ENCODE peak calls at places on chromosomes 11 and 22, in eight cellular contexts. One of them, this sample, is unnamed.

GRCh38 chr11:69823641-69824285 is 4.5 kb upstream of the FGF3 start:
- DNase-seq in neural progenitor cell: no peak
- DNase-seq in Peyer's patch: no peak
- DNase-seq in GM23338: no peak
- DNase-seq in PC-3: no peak
- DNase-seq in fibroblast of lung: no peak
- DNase-seq in A549: no peak
- DNase-seq in fibroblast of the aortic adventitia: no peak
- DNase-seq in this sample: no peak

GRCh38 chr11:111759778-111760407 is 6.3 kb downstream of the PPP2R1B start:
- DNase-seq in PC-3: no peak
- DNase-seq in neural progenitor cell: no peak
- DNase-seq in GM23338: no peak
- DNase-seq in Peyer's patch: no peak
- DNase-seq in A549: no peak
- DNase-seq in fibroblast of lung: no peak
- DNase-seq in fibroblast of the aortic adventitia: no peak
- DNase-seq in this sample: no peak

GRCh38 chr11:37505406-37505805 is 907.4 kb upstream of the RAG2 start:
- DNase-seq in neural progenitor cell: peak; percentile 38
- DNase-seq in GM23338: peak; percentile 1
- DNase-seq in Peyer's patch: no peak
- DNase-seq in PC-3: peak; percentile 80
- DNase-seq in fibroblast of lung: peak; percentile 16
- DNase-seq in fibroblast of the aortic adventitia: no peak
- DNase-seq in A549: no peak
- DNase-seq in this sample: no peak

GRCh38 chr11:2807801-2808241 is 77.8 kb downstream of the CDKN1C start:
- DNase-seq in fibroblast of the aortic adventitia: no peak
- DNase-seq in neural progenitor cell: no peak
- DNase-seq in Peyer's patch: peak; percentile 43
- DNase-seq in PC-3: no peak
- DNase-seq in A549: no peak
- DNase-seq in fibroblast of lung: no peak
- DNase-seq in GM23338: no peak
- DNase-seq in this sample: no peak

GRCh38 chr22:21939392-21940319 is 13.0 kb downstream of the PPM1F start:
- DNase-seq in A549: no peak
- DNase-seq in fibroblast of lung: no peak
- DNase-seq in fibroblast of the aortic adventitia: no peak
- DNase-seq in neural progenitor cell: no peak
- DNase-seq in Peyer's patch: no peak
- DNase-seq in PC-3: no peak
- DNase-seq in GM23338: no peak
- DNase-seq in this sample: no peak

GRCh38 chr11:74023291-74023690 is 14.4 kb upstream of the UCP3 start:
- DNase-seq in fibroblast of the aortic adventitia: no peak
- DNase-seq in fibroblast of lung: no peak
- DNase-seq in A549: no peak
- DNase-seq in neural progenitor cell: no peak
- DNase-seq in Peyer's patch: no peak
- DNase-seq in GM23338: no peak
- DNase-seq in PC-3: no peak
- DNase-seq in this sample: no peak

GRCh38 chr11:29217901-29218300 is 798.9 kb downstream of the KCNA4 start:
- DNase-seq in fibroblast of lung: no peak
- DNase-seq in PC-3: no peak
- DNase-seq in neural progenitor cell: no peak
- DNase-seq in A549: no peak
- DNase-seq in Peyer's patch: no peak
- DNase-seq in GM23338: no peak
- DNase-seq in fibroblast of the aortic adventitia: no peak
- DNase-seq in this sample: no peak

GRCh38 chr22:48895831-48896765 is 931.6 kb downstream of the BRD1 start:
- DNase-seq in neural progenitor cell: no peak
- DNase-seq in PC-3: no peak
- DNase-seq in fibroblast of the aortic adventitia: no peak
- DNase-seq in A549: no peak
- DNase-seq in fibroblast of lung: no peak
- DNase-seq in GM23338: no peak
- DNase-seq in Peyer's patch: peak; percentile 20
- DNase-seq in this sample: no peak

GRCh38 chr11:111561801-111562325 is 21.3 kb downstream of the LAYN start:
- DNase-seq in GM23338: peak; percentile 67
- DNase-seq in PC-3: peak; percentile 96
- DNase-seq in fibroblast of lung: peak; percentile 90
- DNase-seq in neural progenitor cell: no peak
- DNase-seq in Peyer's patch: no peak
- DNase-seq in fibroblast of the aortic adventitia: peak; percentile 70
- DNase-seq in A549: no peak
- DNase-seq in this sample: peak; percentile 94

GRCh38 chr11:253886-254270 is 17.1 kb downstream of the PSMD13 start:
- DNase-seq in fibroblast of the aortic adventitia: no peak
- DNase-seq in Peyer's patch: no peak
- DNase-seq in PC-3: no peak
- DNase-seq in GM23338: no peak
- DNase-seq in fibroblast of lung: no peak
- DNase-seq in A549: no peak
- DNase-seq in neural progenitor cell: no peak
- DNase-seq in this sample: no peak

GRCh38 chr11:16356751-16357365 is 512 bp upstream of the SOX6 start:
- DNase-seq in Peyer's patch: no peak
- DNase-seq in fibroblast of the aortic adventitia: peak; percentile 7
- DNase-seq in fibroblast of lung: peak; percentile 70
- DNase-seq in GM23338: no peak
- DNase-seq in A549: no peak
- DNase-seq in PC-3: no peak
- DNase-seq in neural progenitor cell: no peak
- DNase-seq in this sample: peak; percentile 22

GRCh38 chr22:11307996-11308395 is 4220.0 kb upstream of the OR11H1 start:
- DNase-seq in GM23338: no peak
- DNase-seq in neural progenitor cell: no peak
- DNase-seq in fibroblast of the aortic adventitia: no peak
- DNase-seq in A549: no peak
- DNase-seq in fibroblast of lung: no peak
- DNase-seq in Peyer's patch: no peak
- DNase-seq in PC-3: no peak
- DNase-seq in this sample: no peak

GRCh38 chr22:17540481-17540880 is 22.8 kb upstream of the SLC25A18 start:
- DNase-seq in A549: no peak
- DNase-seq in GM23338: peak; percentile 60
- DNase-seq in fibroblast of lung: no peak
- DNase-seq in neural progenitor cell: no peak
- DNase-seq in Peyer's patch: no peak
- DNase-seq in PC-3: no peak
- DNase-seq in fibroblast of the aortic adventitia: no peak
- DNase-seq in this sample: no peak

GRCh38 chr11:79078999-79079398 is 361.8 kb downstream of the TENM4 start:
- DNase-seq in PC-3: no peak
- DNase-seq in GM23338: no peak
- DNase-seq in neural progenitor cell: no peak
- DNase-seq in fibroblast of the aortic adventitia: no peak
- DNase-seq in A549: no peak
- DNase-seq in Peyer's patch: no peak
- DNase-seq in fibroblast of lung: no peak
- DNase-seq in this sample: no peak

GRCh38 chr11:34203377-34203801 is 98.0 kb downstream of the NAT10 start:
- DNase-seq in GM23338: no peak
- DNase-seq in A549: no peak
- DNase-seq in neural progenitor cell: no peak
- DNase-seq in fibroblast of lung: no peak
- DNase-seq in fibroblast of the aortic adventitia: no peak
- DNase-seq in Peyer's patch: no peak
- DNase-seq in PC-3: no peak
- DNase-seq in this sample: no peak

GRCh38 chr22:39593061-39593930 is 22.7 kb downstream of the CACNA1I start:
- DNase-seq in A549: no peak
- DNase-seq in fibroblast of lung: no peak
- DNase-seq in neural progenitor cell: no peak
- DNase-seq in PC-3: no peak
- DNase-seq in Peyer's patch: no peak
- DNase-seq in fibroblast of the aortic adventitia: no peak
- DNase-seq in GM23338: no peak
- DNase-seq in this sample: peak; percentile 14

GRCh38 chr22:50739894-50740293 is 1.9 kb downstream of the ACR start:
- DNase-seq in neural progenitor cell: no peak
- DNase-seq in Peyer's patch: peak; percentile 29
- DNase-seq in fibroblast of the aortic adventitia: no peak
- DNase-seq in A549: no peak
- DNase-seq in GM23338: no peak
- DNase-seq in PC-3: no peak
- DNase-seq in fibroblast of lung: no peak
- DNase-seq in this sample: no peak

GRCh38 chr11:25520459-25520858 is 811.5 kb upstream of the ANO3 start:
- DNase-seq in PC-3: no peak
- DNase-seq in neural progenitor cell: no peak
- DNase-seq in Peyer's patch: no peak
- DNase-seq in GM23338: no peak
- DNase-seq in fibroblast of lung: no peak
- DNase-seq in fibroblast of the aortic adventitia: no peak
- DNase-seq in A549: no peak
- DNase-seq in this sample: no peak

GRCh38 chr22:35310556-35311550 is 11.2 kb downstream of the TOM1 start:
- DNase-seq in A549: no peak
- DNase-seq in GM23338: peak; percentile 27
- DNase-seq in fibroblast of lung: peak; percentile 24
- DNase-seq in fibroblast of the aortic adventitia: no peak
- DNase-seq in neural progenitor cell: peak; percentile 25
- DNase-seq in PC-3: peak; percentile 37
- DNase-seq in Peyer's patch: peak; percentile 70
- DNase-seq in this sample: no peak

GRCh38 chr11:12767577-12767976 is 93.4 kb downstream of the TEAD1 start:
- DNase-seq in A549: no peak
- DNase-seq in fibroblast of the aortic adventitia: no peak
- DNase-seq in GM23338: no peak
- DNase-seq in neural progenitor cell: no peak
- DNase-seq in fibroblast of lung: no peak
- DNase-seq in Peyer's patch: no peak
- DNase-seq in PC-3: no peak
- DNase-seq in this sample: no peak
- TF ChIP-seq CTCF in A549: no peak
- TF ChIP-seq CTCF in fibroblast of the aortic adventitia: no peak
- TF ChIP-seq CTCF in GM23338: no peak
- TF ChIP-seq CTCF in neural progenitor cell: no peak
- TF ChIP-seq CTCF in fibroblast of lung: no peak
- TF ChIP-seq CTCF in Peyer's patch: no peak
- TF ChIP-seq CTCF in PC-3: no peak
- TF ChIP-seq CTCF in this sample: no peak

GRCh38 chr22:30267382-30268302 is 991 bp upstream of the OSM start:
- DNase-seq in neural progenitor cell: no peak
- DNase-seq in A549: no peak
- DNase-seq in PC-3: no peak
- DNase-seq in Peyer's patch: no peak
- DNase-seq in fibroblast of the aortic adventitia: no peak
- DNase-seq in GM23338: no peak
- DNase-seq in fibroblast of lung: no peak
- DNase-seq in this sample: no peak

GRCh38 chr22:30270841-30271240 is 4.2 kb upstream of the OSM start:
- DNase-seq in neural progenitor cell: no peak
- DNase-seq in Peyer's patch: no peak
- DNase-seq in fibroblast of lung: peak; percentile 78
- DNase-seq in PC-3: no peak
- DNase-seq in fibroblast of the aortic adventitia: peak; percentile 70
- DNase-seq in A549: no peak
- DNase-seq in GM23338: no peak
- DNase-seq in this sample: no peak

GRCh38 chr22:30266445-30267381 is at the start of gene OSM:
- DNase-seq in A549: no peak
- DNase-seq in PC-3: no peak
- DNase-seq in fibroblast of the aortic adventitia: no peak
- DNase-seq in neural progenitor cell: no peak
- DNase-seq in Peyer's patch: no peak
- DNase-seq in GM23338: no peak
- DNase-seq in fibroblast of lung: no peak
- DNase-seq in this sample: no peak

GRCh38 chr22:30265851-30266444 is 703 bp downstream of the OSM start:
- DNase-seq in A549: no peak
- DNase-seq in Peyer's patch: no peak
- DNase-seq in GM23338: no peak
- DNase-seq in neural progenitor cell: no peak
- DNase-seq in fibroblast of lung: no peak
- DNase-seq in fibroblast of the aortic adventitia: no peak
- DNase-seq in PC-3: no peak
- DNase-seq in this sample: no peak

DNA sequence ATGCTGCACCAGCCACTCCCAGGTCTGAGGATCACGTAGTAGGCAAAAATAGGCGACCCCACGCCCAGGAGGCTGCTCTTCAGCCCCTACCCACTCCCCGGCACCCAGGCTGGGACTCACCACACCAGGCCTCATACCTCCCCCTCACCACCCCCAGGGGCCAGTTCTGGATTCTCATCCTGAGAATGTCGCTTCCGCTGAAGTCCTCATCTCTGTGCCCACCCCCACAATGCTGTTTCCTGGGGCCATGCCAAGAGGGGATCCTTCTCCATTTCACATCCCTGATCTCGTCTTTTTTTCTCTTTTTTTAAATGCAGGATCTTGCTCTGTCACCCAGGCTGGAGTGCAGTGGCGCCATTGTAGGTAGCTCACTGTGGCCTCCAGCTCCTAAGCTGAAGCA is 1.7 kb upstream of the OSM start:
- DNase-seq in neural progenitor cell: no peak
- DNase-seq in fibroblast of lung: no peak
- DNase-seq in PC-3: no peak
- DNase-seq in A549: no peak
- DNase-seq in Peyer's patch: no peak
- DNase-seq in GM23338: no peak
- DNase-seq in fibroblast of the aortic adventitia: no peak
- DNase-seq in this sample: no peak
- H3K4me3 ChIP-seq in neural progenitor cell: no peak overlapping the region
- H3K4me3 ChIP-seq in fibroblast of lung: no peak overlapping the region
- H3K4me3 ChIP-seq in PC-3: no peak overlapping the region
- H3K4me3 ChIP-seq in A549: no peak overlapping the region
- H3K4me3 ChIP-seq in Peyer's patch: no peak overlapping the region
- H3K4me3 ChIP-seq in GM23338: no peak overlapping the region
- H3K4me3 ChIP-seq in fibroblast of the aortic adventitia: no peak overlapping the region
- H3K4me3 ChIP-seq in this sample: no peak overlapping the region

GRCh38 chr11:17388609-17389204 is at the start of gene KCNJ11:
- DNase-seq in fibroblast of lung: no peak
- DNase-seq in A549: peak; percentile 29
- DNase-seq in PC-3: no peak
- DNase-seq in Peyer's patch: no peak
- DNase-seq in fibroblast of the aortic adventitia: no peak
- DNase-seq in neural progenitor cell: peak; percentile 36
- DNase-seq in GM23338: peak; percentile 80
- DNase-seq in this sample: no peak
- TF ChIP-seq CTCF in fibroblast of lung: no peak
- TF ChIP-seq CTCF in A549: no peak
- TF ChIP-seq CTCF in PC-3: peak; percentile 13
- TF ChIP-seq CTCF in Peyer's patch: no peak
- TF ChIP-seq CTCF in fibroblast of the aortic adventitia: no peak
- TF ChIP-seq CTCF in neural progenitor cell: no peak
- TF ChIP-seq CTCF in GM23338: peak; percentile 30
- TF ChIP-seq CTCF in this sample: no peak

DNA sequence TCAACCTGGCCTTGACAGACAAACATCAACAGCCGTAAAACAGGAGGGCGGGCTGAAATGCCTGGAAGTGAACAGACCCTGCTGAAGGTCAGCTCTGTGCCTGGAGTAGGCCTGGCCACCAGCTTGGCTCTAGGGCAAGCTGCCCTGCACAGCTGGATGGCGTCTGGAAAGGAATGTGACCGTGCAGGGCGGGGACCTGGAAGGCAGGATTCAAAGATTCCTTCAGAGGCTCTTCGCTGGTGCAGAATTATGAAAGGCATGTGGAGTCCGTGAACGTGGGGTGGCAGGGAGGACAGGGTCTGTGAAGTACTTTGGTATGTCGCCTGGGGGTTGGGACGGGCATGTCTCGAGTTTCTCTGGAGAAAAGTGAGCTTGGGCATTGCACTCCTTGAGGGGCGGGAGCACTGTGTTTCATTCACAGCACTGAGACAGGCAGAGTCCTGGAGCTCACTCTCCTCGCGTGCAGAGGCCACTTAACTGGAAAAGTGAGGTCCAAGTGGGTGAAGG is 1.5 kb downstream of the EHD1 start:
- DNase-seq in GM23338: no peak
- DNase-seq in Peyer's patch: peak; percentile 75
- DNase-seq in fibroblast of the aortic adventitia: peak; percentile 69
- DNase-seq in neural progenitor cell: peak; percentile 49
- DNase-seq in PC-3: peak; percentile 76
- DNase-seq in fibroblast of lung: peak; percentile 63
- DNase-seq in A549: no peak
- DNase-seq in this sample: peak; percentile 88
- H3K4me3 ChIP-seq in GM23338: peak overlapping the region; percentile 98
- H3K4me3 ChIP-seq in Peyer's patch: peak overlapping the region; percentile 81
- H3K4me3 ChIP-seq in fibroblast of the aortic adventitia: peak overlapping the region; percentile 97
- H3K4me3 ChIP-seq in neural progenitor cell: peak overlapping the region; percentile 88
- H3K4me3 ChIP-seq in PC-3: peak overlapping the region; percentile 78
- H3K4me3 ChIP-seq in fibroblast of lung: peak overlapping the region; percentile 82
- H3K4me3 ChIP-seq in A549: peak overlapping the region; percentile 90
- H3K4me3 ChIP-seq in this sample: peak overlapping the region; percentile 100

This sample was measured in AG10803.